ENCODE peak calls at places on chromosomes 11 and 22, in five cellular contexts. O is GM04503, H is fibroblast of the aortic adventitia, X is GM03348, U is esophagus squamous epithelium. L is an unnamed sample.

GRCh38 chr22:36884314-36885158 is 23.7 kb downstream of the NCF4 start:
- DNase-seq in O (peak), H (peak), X (peak), U (no peak), L (no peak)

GRCh38 chr22:36328635-36329216 is 59.0 kb downstream of the MYH9 start:
- DNase-seq in O (peak), H (peak), X (peak), U (no peak), L (peak)

GRCh38 chr11:133075351-133075750 is 456.9 kb downstream of the OPCML start:
- DNase-seq in O (no peak), H (no peak), X (no peak), U (no peak), L (no peak)

GRCh38 chr11:37104380-37104779 is 506.3 kb upstream of the RAG2 start:
- DNase-seq in O (no peak), H (no peak), X (no peak), U (no peak), L (no peak)

GRCh38 chr22:44045171-44045570 is 21.1 kb downstream of the PARVB start:
- DNase-seq in O (no peak), H (peak), X (no peak), U (no peak), L (peak)

GRCh38 chr11:76197941-76198640 is 8.2 kb downstream of the WNT11 start:
- DNase-seq in O (no peak), H (no peak), X (no peak), U (no peak), L (no peak)

GRCh38 chr11:17594686-17595192 is 47.7 kb downstream of the OTOG start:
- DNase-seq in O (no peak), H (no peak), X (no peak), U (no peak), L (no peak)

GRCh38 chr11:114254571-114255146 is 41.5 kb upstream of the NNMT start:
- DNase-seq in O (no peak), H (no peak), X (no peak), U (no peak), L (no peak)

GRCh38 chr11:6572215-6572614 is 31.2 kb downstream of the RRP8 start:
- DNase-seq in O (peak), H (peak), X (peak), U (no peak), L (peak)

GRCh38 chr11:9691865-9692264 is 28.0 kb downstream of the SWAP70 start:
- DNase-seq in O (no peak), H (peak), X (no peak), U (no peak), L (no peak)

GRCh38 chr11:126522152-126522551 is 166.7 kb downstream of the ST3GAL4 start:
- DNase-seq in O (no peak), H (peak), X (peak), U (no peak), L (no peak)

GRCh38 chr11:1153951-1154487 is 3.7 kb upstream of the MUC5AC start:
- DNase-seq in O (peak), H (peak), X (peak), U (no peak), L (peak)

GRCh38 chr11:46302866-46303265 is 25.4 kb downstream of the CREB3L1 start:
- DNase-seq in O (no peak), H (no peak), X (no peak), U (no peak), L (no peak)

GRCh38 chr11:94897330-94897768 is 76.0 kb downstream of the CWC15 start:
- DNase-seq in O (no peak), H (peak), X (peak), U (no peak), L (peak)

GRCh38 chr22:20013382-20013871 is 3.2 kb downstream of the ARVCF start:
- DNase-seq in O (no peak), H (peak), X (peak), U (no peak), L (peak)

L was measured in fibroblast of gingiva.